ENCODE peak calls at places on chromosome 12, in six cellular contexts. X, Z, K, P, G and M are unnamed samples.

GRCh38 chr12:94078736-94079509 is 69.5 kb upstream of the PLXNC1 start:
- DNase-seq in X (no peak), Z (no peak), K (no peak), P (no peak), G (no peak), M (no peak)

GRCh38 chr12:121537814-121538698 is 42.8 kb downstream of the KDM2B start:
- DNase-seq in X (peak), Z (peak), K (peak), P (no peak), G (no peak), M (peak)

GRCh38 chr12:76422878-76423438 is 74.7 kb upstream of the BBS10 start:
- DNase-seq in X (no peak), Z (peak), K (no peak), P (peak), G (no peak), M (no peak)

GRCh38 chr12:98870521-98870920 is 225.4 kb downstream of the APAF1 start:
- DNase-seq in X (no peak), Z (peak), K (no peak), P (no peak), G (no peak), M (no peak)

GRCh38 chr12:47736877-47737676 is 11.8 kb upstream of the ENDOU start:
- DNase-seq in X (no peak), Z (peak), K (peak), P (peak), G (no peak), M (peak)

GRCh38 chr12:89486231-89486630 is 38.4 kb downstream of the GALNT4 start:
- DNase-seq in X (no peak), Z (no peak), K (no peak), P (no peak), G (no peak), M (peak)

GRCh38 chr12:128387811-128388422 is 120.9 kb downstream of the TMEM132C start:
- DNase-seq in X (peak), Z (peak), K (no peak), P (peak), G (peak), M (peak)

GRCh38 chr12:102543931-102544485 is 63.6 kb upstream of the IGF1 start:
- DNase-seq in X (no peak), Z (no peak), K (no peak), P (peak), G (no peak), M (no peak)

GRCh38 chr12:104050436-104050835 is 449 bp upstream of the GLT8D2 start:
- DNase-seq in X (no peak), Z (no peak), K (no peak), P (no peak), G (peak), M (no peak)

GRCh38 chr12:12803186-12803585 is 10.0 kb upstream of the DDX47 start:
- DNase-seq in X (peak), Z (peak), K (no peak), P (peak), G (peak), M (no peak)

GRCh38 chr12:29726321-29726692 is 57.4 kb downstream of the TMTC1 start:
- DNase-seq in X (no peak), Z (peak), K (no peak), P (peak), G (no peak), M (no peak)

GRCh38 chr12:131784909-131785762 is 43.1 kb upstream of the MMP17 start:
- DNase-seq in X (no peak), Z (peak), K (no peak), P (peak), G (peak), M (peak)

GRCh38 chr12:128258866-128259555 is 8.0 kb upstream of the TMEM132C start:
- DNase-seq in X (no peak), Z (no peak), K (no peak), P (peak), G (no peak), M (peak)

GRCh38 chr12:14873440-14874185 is 12.0 kb downstream of the MGP start:
- DNase-seq in X (no peak), Z (no peak), K (no peak), P (no peak), G (no peak), M (no peak)

GRCh38 chr12:48973531-48973930 is 2.0 kb upstream of the WNT10B start:
- DNase-seq in X (no peak), Z (peak), K (peak), P (peak), G (no peak), M (peak)

GRCh38 chr12:125284945-125285344 is 219.7 kb downstream of the AACS start:
- DNase-seq in X (no peak), Z (no peak), K (no peak), P (peak), G (peak), M (peak)

GRCh38 chr12:124053855-124054254 is 80.8 kb downstream of the ZNF664 start:
- DNase-seq in X (no peak), Z (peak), K (peak), P (no peak), G (peak), M (peak)

GRCh38 chr12:4849024-4849594 is 60.6 kb upstream of the KCNA1 start:
- DNase-seq in X (no peak), Z (peak), K (no peak), P (no peak), G (peak), M (peak)

GRCh38 chr12:112905451-112906089 is 1.2 kb upstream of the OAS1 start:
- DNase-seq in X (no peak), Z (no peak), K (no peak), P (peak), G (no peak), M (no peak)

GRCh38 chr12:92942905-92943304 is 13.8 kb upstream of the EEA1 start:
- DNase-seq in X (no peak), Z (peak), K (no peak), P (peak), G (no peak), M (no peak)

GRCh38 chr12:2856901-2857495 is at the start of gene TEX52:
- DNase-seq in X (no peak), Z (no peak), K (no peak), P (peak), G (peak), M (peak)

GRCh38 chr12:102960766-102961487 is 3.5 kb downstream of the ASCL1 start:
- DNase-seq in X (no peak), Z (peak), K (no peak), P (no peak), G (no peak), M (peak)

GRCh38 chr12:52834727-52835001 is 553 bp upstream of the KRT79 start:
- DNase-seq in X (no peak), Z (no peak), K (peak), P (no peak), G (no peak), M (no peak)